ENCODE peak calls at places on chromosomes 12 and 14, in eight cellular contexts. A is T-helper 9 cell; L is NCI-H1436; M is central memory CD4-positive, alpha-beta T cell; U is HT1080; Y is Calu3; S is GM19239; F is nucleus accumbens. N is an unnamed sample.

GRCh38 chr12:43104524-43104923 is 447.5 kb downstream of the ADAMTS20 start:
- DNase-seq in A (no peak), L (no peak), M (no peak), U (peak), Y (no peak), S (no peak), F (no peak), N (no peak)

GRCh38 chr12:80356092-80356491 is 87.9 kb upstream of the PTPRQ start:
- DNase-seq in A (no peak), L (no peak), M (no peak), U (peak), Y (no peak), S (no peak), F (no peak), N (no peak)

GRCh38 chr12:113880337-113880736 is 85.8 kb downstream of the RBM19 start:
- DNase-seq in A (no peak), L (peak), M (no peak), U (no peak), Y (no peak), S (no peak), F (no peak), N (no peak)

GRCh38 chr12:62468394-62468793 is 1.8 kb downstream of the MON2 start:
- DNase-seq in A (no peak), L (no peak), M (no peak), U (no peak), Y (no peak), S (no peak), F (no peak), N (no peak)

GRCh38 chr14:33120341-33120740 is 181.7 kb downstream of the NPAS3 start:
- DNase-seq in A (no peak), L (no peak), M (no peak), U (peak), Y (no peak), S (no peak), F (no peak), N (peak)

GRCh38 chr12:47883663-47884195 is 21.1 kb downstream of the VDR start:
- DNase-seq in A (no peak), L (no peak), M (no peak), U (no peak), Y (no peak), S (no peak), F (no peak), N (no peak)

GRCh38 chr14:74368441-74368840 is 20.2 kb downstream of the VRTN start:
- DNase-seq in A (no peak), L (no peak), M (no peak), U (no peak), Y (no peak), S (no peak), F (no peak), N (no peak)

GRCh38 chr14:103692159-103692558 is 23.1 kb downstream of the XRCC3 start:
- DNase-seq in A (no peak), L (no peak), M (no peak), U (no peak), Y (no peak), S (no peak), F (no peak), N (no peak)

GRCh38 chr12:23001487-23001886 is 376.5 kb downstream of the ETNK1 start:
- DNase-seq in A (no peak), L (no peak), M (no peak), U (no peak), Y (no peak), S (no peak), F (no peak), N (no peak)

GRCh38 chr14:56687123-56687522 is 107.5 kb downstream of the TMEM260 start:
- DNase-seq in A (no peak), L (no peak), M (no peak), U (no peak), Y (no peak), S (no peak), F (no peak), N (peak)

GRCh38 chr12:104006929-104007328 is 41.3 kb downstream of the TDG start:
- DNase-seq in A (no peak), L (no peak), M (no peak), U (peak), Y (no peak), S (no peak), F (no peak), N (peak)

GRCh38 chr12:12704593-12705230 is 8.7 kb upstream of the GPR19 start:
- DNase-seq in A (no peak), L (peak), M (peak), U (peak), Y (peak), S (no peak), F (peak), N (peak)

GRCh38 chr12:101490286-101490920 is 15.3 kb downstream of the SPIC start:
- DNase-seq in A (no peak), L (peak), M (no peak), U (peak), Y (peak), S (no peak), F (no peak), N (peak)

GRCh38 chr14:25049559-25050493 is at the start of gene STXBP6:
- DNase-seq in A (no peak), L (no peak), M (no peak), U (peak), Y (peak), S (no peak), F (peak), N (peak)

GRCh38 chr12:53777412-53777811 is 25.6 kb upstream of the CISTR start:
- DNase-seq in A (no peak), L (no peak), M (no peak), U (no peak), Y (no peak), S (no peak), F (no peak), N (no peak)

GRCh38 chr14:48430805-48431204 is 755.4 kb upstream of the MDGA2 start:
- DNase-seq in A (no peak), L (no peak), M (no peak), U (no peak), Y (no peak), S (no peak), F (no peak), N (no peak)

GRCh38 chr12:110858848-110859247 is 12.1 kb downstream of the CCDC63 start:
- DNase-seq in A (no peak), L (no peak), M (no peak), U (no peak), Y (no peak), S (no peak), F (no peak), N (no peak)